ENCODE peak calls at places on chromosomes 5 and 9, in four cellular contexts. R, P, C and X are unnamed samples.

GRCh38 chr5:125232779-125233230 is 486.4 kb upstream of the ZNF608 start:
- DNase-seq in C (no peak), R (peak; percentile 88), P (no peak), X (no peak)

GRCh38 chr5:112417931-112418358 is 1.1 kb downstream of the EPB41L4A start:
- DNase-seq in R (no peak), C (peak; percentile 12), P (peak; percentile 94), X (peak; percentile 50)

GRCh38 chr9:124077915-124078572 is 66.5 kb downstream of the LHX2 start:
- DNase-seq in P (no peak), C (no peak), R (no peak), X (no peak)

GRCh38 chr9:73183917-73184861 is 32.5 kb downstream of the ANXA1 start:
- DNase-seq in P (peak; percentile 56), C (no peak), R (peak; percentile 77), X (peak; percentile 54)

GRCh38 chr5:122152266-122152900 is 23.0 kb downstream of the ZNF474 start:
- DNase-seq in P (no peak), C (no peak), R (no peak), X (no peak)

GRCh38 chr5:139847790-139848507 is 52.3 kb downstream of the PSD2 start:
- DNase-seq in C (peak; percentile 20), P (peak; percentile 38), R (no peak), X (peak; percentile 80)

GRCh38 chr9:27131731-27132130 is 22.7 kb downstream of the TEK start:
- DNase-seq in C (no peak), P (no peak), R (peak; percentile 87), X (no peak)

GRCh38 chr9:117081641-117082317 is 333.1 kb downstream of the ASTN2 start:
- DNase-seq in P (peak; percentile 54), C (no peak), R (no peak), X (no peak)

GRCh38 chr9:89676281-89676680 is 71.5 kb downstream of the GADD45G start:
- DNase-seq in P (no peak), C (no peak), R (no peak), X (no peak)

GRCh38 chr9:138099803-138100598 is 222.4 kb downstream of the CACNA1B start:
- DNase-seq in C (no peak), P (no peak), R (no peak), X (no peak)

GRCh38 chr9:33993104-33993503 is 55.6 kb downstream of the UBAP2 start:
- DNase-seq in C (no peak), P (no peak), R (no peak), X (no peak)

GRCh38 chr9:121841771-121842611 is 190.6 kb downstream of the DAB2IP start:
- DNase-seq in P (no peak), R (no peak), C (no peak), X (no peak)

GRCh38 chr9:114276908-114277821 is 45.7 kb upstream of the ORM1 start:
- DNase-seq in R (peak; percentile 95), P (no peak), C (no peak), X (no peak)

GRCh38 chr9:75088646-75089368 is 493 bp downstream of the OSTF1 start:
- DNase-seq in C (no peak), R (peak; percentile 67), P (peak; percentile 41), X (no peak)

GRCh38 chr9:132160802-132161742 is 786 bp upstream of the NTNG2 start:
- DNase-seq in P (peak; percentile 47), C (no peak), R (peak; percentile 74), X (peak; percentile 74)

GRCh38 chr9:124368692-124369091 is 46.5 kb downstream of the PSMB7 start:
- DNase-seq in P (no peak), C (no peak), R (no peak), X (no peak)

GRCh38 chr5:98774192-98775046 is 956 bp downstream of the RGMB start:
- DNase-seq in P (peak; percentile 65), R (peak; percentile 79), C (no peak), X (peak; percentile 52)

GRCh38 chr9:126980231-126980630 is 65.6 kb downstream of the RALGPS1 start:
- DNase-seq in P (no peak), C (no peak), R (no peak), X (no peak)

GRCh38 chr5:111584651-111585050 is 72.3 kb upstream of the STARD4 start:
- DNase-seq in C (no peak), R (peak; percentile 6), P (no peak), X (no peak)

GRCh38 chr9:109027176-109027575 is 13.9 kb upstream of the CTNNAL1 start:
- DNase-seq in R (peak; percentile 33), P (no peak), C (no peak), X (no peak)

GRCh38 chr5:178940569-178941360 is at the start of gene ZNF454:
- DNase-seq in P (no peak), C (peak; percentile 41), R (peak; percentile 97), X (no peak)

GRCh38 chr5:119022017-119022745 is 33.8 kb upstream of the DTWD2 start:
- DNase-seq in C (no peak), R (peak; percentile 71), P (peak; percentile 43), X (peak; percentile 44)

GRCh38 chr5:67880358-67880810 is 335.2 kb upstream of the PIK3R1 start:
- DNase-seq in C (no peak), R (no peak), P (no peak), X (no peak)

GRCh38 chr5:125659316-125660071 is 763.7 kb upstream of the GRAMD2B start:
- DNase-seq in R (peak; percentile 91), P (no peak), C (no peak), X (no peak)

GRCh38 chr5:119302916-119303897 is 52.6 kb upstream of the TNFAIP8 start:
- DNase-seq in C (peak; percentile 5), R (peak; percentile 98), P (no peak), X (no peak)

GRCh38 chr5:177312649-177313181 is 1.0 kb upstream of the MXD3 start:
- DNase-seq in C (no peak), P (peak; percentile 86), R (peak; percentile 9), X (no peak)
- H3K4me1 ChIP-seq in C (peaks cover 23% of the 10 kb centered on the region), P (peaks cover 18% of the 10 kb centered on the region), R (peaks cover 14% of the 10 kb centered on the region), X (peaks cover 37% of the 10 kb centered on the region)

DNA sequence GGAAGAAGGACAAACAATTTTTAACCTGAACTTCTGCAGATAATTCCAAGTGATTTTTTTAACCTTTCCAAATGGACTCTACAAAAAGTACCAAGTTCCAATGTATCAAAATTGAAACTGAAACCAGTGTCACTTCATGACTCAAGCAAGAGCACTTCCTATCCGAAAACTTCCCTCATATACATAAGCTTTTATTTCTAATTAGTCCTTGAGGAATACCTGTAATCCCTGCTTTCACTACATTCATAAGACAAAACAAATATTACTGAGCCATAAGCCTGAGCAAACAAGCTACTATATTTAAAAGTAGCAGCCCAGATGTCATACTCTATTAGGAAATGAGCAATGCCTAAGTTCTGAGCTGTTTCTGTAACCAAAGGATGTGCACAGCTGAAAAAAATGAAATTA is 224.4 kb downstream of the EBF1 start:
- DNase-seq in C (no peak), R (peak; percentile 36), P (peak; percentile 45), X (peak; percentile 15)
- H3K36me3 ChIP-seq in C (no peaks in the 10 kb centered on the region), R (no peaks in the 10 kb centered on the region), P (no peaks in the 10 kb centered on the region), X (no peaks in the 10 kb centered on the region)

GRCh38 chr9:69186841-69187611 is 12.9 kb downstream of the TJP2 start:
- DNase-seq in C (no peak), R (peak; percentile 54), P (no peak), X (no peak)

GRCh38 chr9:69190086-69190865 is 16.2 kb downstream of the TJP2 start:
- DNase-seq in C (no peak), R (no peak), P (no peak), X (no peak)

GRCh38 chr9:69192214-69192613 is 18.1 kb downstream of the TJP2 start:
- DNase-seq in P (no peak), C (no peak), R (no peak), X (no peak)

GRCh38 chr9:69190866-69191672 is 17.0 kb downstream of the TJP2 start:
- DNase-seq in P (no peak), C (no peak), R (no peak), X (no peak)

GRCh38 chr9:69188975-69189374 is 14.9 kb downstream of the TJP2 start:
- DNase-seq in P (no peak), C (no peak), R (no peak), X (no peak)
- H3K4me1 ChIP-seq in P (no peaks in the 10 kb centered on the region), C (peaks cover 71% of the 10 kb centered on the region), R (peaks cover 13% of the 10 kb centered on the region), X (peaks cover 9% of the 10 kb centered on the region)

DNA sequence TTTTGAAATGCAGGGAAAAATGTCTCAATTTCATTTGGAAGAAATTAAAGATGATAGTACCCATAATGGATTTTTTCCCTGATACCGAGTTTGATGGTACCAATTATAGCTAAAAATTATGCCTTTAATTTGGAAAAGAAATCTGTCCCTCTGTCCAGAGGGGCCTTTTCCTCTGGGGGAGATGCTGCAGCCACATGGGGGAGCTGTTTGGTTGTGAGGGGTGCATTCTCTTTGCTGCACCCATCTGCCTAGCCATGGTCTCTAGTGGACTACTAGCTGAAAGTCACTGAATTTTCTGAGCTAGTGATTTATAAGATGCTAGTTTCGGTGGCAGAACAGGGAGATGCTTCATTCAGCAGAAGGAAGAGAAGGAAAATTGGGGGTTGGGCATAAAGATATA is 9.6 kb downstream of the SEC61B start:
- DNase-seq in P (no peak), R (peak; percentile 8), C (no peak), X (no peak)
- H3K36me3 ChIP-seq in P (peaks cover 5% of the 10 kb centered on the region), R (peaks cover 11% of the 10 kb centered on the region), C (peaks cover 30% of the 10 kb centered on the region), X (peaks cover 22% of the 10 kb centered on the region)

DNA sequence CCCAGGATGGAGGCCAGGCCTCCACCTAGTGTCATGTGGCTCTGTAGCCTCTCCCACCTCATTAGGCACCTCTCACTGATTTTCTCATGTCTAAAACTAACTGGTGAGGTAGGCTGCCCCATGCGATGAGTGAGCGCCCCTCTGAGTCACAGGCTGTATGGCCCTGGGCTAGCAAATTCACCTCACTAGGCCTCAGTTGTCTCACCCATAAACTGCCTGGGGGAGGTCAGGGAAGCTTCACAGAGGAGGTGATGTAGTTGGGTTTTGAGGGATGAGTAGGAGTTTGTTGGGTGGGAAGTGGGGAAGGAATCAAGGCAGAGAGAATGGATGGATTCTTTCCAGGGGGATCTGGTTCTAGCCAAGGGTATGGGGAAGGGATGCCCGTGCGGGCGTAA is 8.8 kb downstream of the RXRA start:
- DNase-seq in P (no peak), C (no peak), R (no peak), X (no peak)
- H3K4me1 ChIP-seq in P (no peaks in the 10 kb centered on the region), C (peaks cover 94% of the 10 kb centered on the region), R (peaks cover under 1% of the 10 kb centered on the region), X (no peaks in the 10 kb centered on the region)

GRCh38 chr9:128107971-128108783 is 19.4 kb downstream of the PTGES2 start:
- DNase-seq in R (no peak), P (no peak), C (no peak), X (no peak)
- H3K36me3 ChIP-seq in R (peaks cover 36% of the 10 kb centered on the region), P (peaks cover 7% of the 10 kb centered on the region), C (peaks cover 49% of the 10 kb centered on the region), X (peaks cover 42% of the 10 kb centered on the region)